ENCODE peak calls at places on chromosome 20, in eight cellular contexts. I, F, L, N, A, O, S and D are unnamed samples.

GRCh38 chr20:21175433-21175832 is 49.6 kb downstream of the KIZ start:
- DNase-seq in S (no peak), O (no peak), F (peak), A (no peak), L (no peak), I (no peak), N (no peak), D (no peak)

GRCh38 chr20:20832715-20833114 is 120.3 kb upstream of the RALGAPA2 start:
- DNase-seq in N (no peak), F (no peak), L (no peak), A (no peak), I (no peak), O (no peak), S (no peak), D (no peak)

GRCh38 chr20:31840906-31841816 is 4.2 kb downstream of the FOXS1 start:
- DNase-seq in S (no peak), I (no peak), O (no peak), F (no peak), L (no peak), A (no peak), N (no peak), D (no peak)

GRCh38 chr20:431012-431904 is 23.2 kb downstream of the RBCK1 start:
- DNase-seq in I (peak), O (no peak), F (peak), N (peak), A (peak), L (no peak), S (peak), D (peak)

GRCh38 chr20:63738687-63739128 is 868 bp upstream of the SLC2A4RG start:
- DNase-seq in O (no peak), F (peak), S (peak), N (peak), A (peak), I (no peak), L (peak), D (peak)

GRCh38 chr20:37511605-37512275 is 9.3 kb upstream of the NNAT start:
- DNase-seq in I (no peak), S (no peak), L (no peak), F (no peak), A (no peak), N (no peak), O (no peak), D (no peak)

GRCh38 chr20:4449977-4450715 is 271.6 kb upstream of the PRND start:
- DNase-seq in N (no peak), L (no peak), F (no peak), I (no peak), A (no peak), O (no peak), S (no peak), D (no peak)

GRCh38 chr20:47318027-47318595 is 38.4 kb downstream of the ZMYND8 start:
- DNase-seq in A (no peak), I (no peak), S (peak), O (no peak), N (no peak), L (no peak), F (peak), D (no peak)

GRCh38 chr20:46277602-46278001 is 30.7 kb downstream of the CDH22 start:
- DNase-seq in L (no peak), O (no peak), A (no peak), F (no peak), N (no peak), S (no peak), I (no peak), D (no peak)

GRCh38 chr20:63977392-63978276 is 1.8 kb downstream of the SAMD10 start:
- DNase-seq in A (no peak), F (no peak), I (no peak), L (no peak), O (no peak), N (no peak), S (no peak), D (peak)

GRCh38 chr20:14470231-14470894 is 133.0 kb upstream of the FLRT3 start:
- DNase-seq in L (no peak), N (no peak), A (no peak), I (no peak), S (no peak), F (no peak), O (no peak), D (no peak)

GRCh38 chr20:35269055-35269781 is 8.7 kb downstream of the MMP24OS start:
- DNase-seq in I (peak), S (no peak), O (no peak), A (peak), L (peak), N (peak), F (peak), D (peak)